ENCODE peak calls at places on chromosomes 1 and 21, in ten cellular contexts. I is pancreas, R is iPS DF 6.9, C is right cardiac atrium, D is IMR-90, P is suprapubic skin, E is AG09309, U is H1, Z is heart left ventricle, G is HCT116. M is an unnamed sample.

GRCh38 chr21:45753445-45753844 is 109.9 kb downstream of the PCBP3 start:
- DNase-seq in I (no peak), R (no peak), C (no peak), D (no peak), P (no peak), E (no peak), U (no peak), Z (no peak), G (no peak), M (no peak)

GRCh38 chr1:246828818-246829217 is 102.9 kb downstream of the AHCTF1 start:
- DNase-seq in I (no peak), R (no peak), C (no peak), D (no peak), P (no peak), E (no peak), U (no peak), Z (no peak), G (peak), M (no peak)

GRCh38 chr1:154720328-154721301 is 112.6 kb upstream of the ADAR start:
- DNase-seq in I (no peak), R (no peak), C (no peak), D (no peak), P (no peak), E (no peak), U (no peak), Z (no peak), G (no peak), M (no peak)

GRCh38 chr21:43800124-43800523 is 10.7 kb downstream of the RRP1 start:
- DNase-seq in I (no peak), R (no peak), C (peak), D (no peak), P (no peak), E (no peak), U (no peak), Z (no peak), G (no peak), M (no peak)

GRCh38 chr1:31426249-31426922 is 13.4 kb downstream of the SERINC2 start:
- DNase-seq in I (no peak), R (no peak), C (no peak), D (no peak), P (no peak), E (no peak), U (no peak), Z (no peak), G (no peak), M (no peak)

GRCh38 chr21:14092834-14093560 is 117.8 kb downstream of the LIPI start:
- DNase-seq in I (no peak), R (no peak), C (no peak), D (no peak), P (no peak), E (no peak), U (no peak), Z (no peak), G (no peak), M (no peak)

GRCh38 chr1:63408331-63408730 is 40.9 kb downstream of the ALG6 start:
- DNase-seq in I (no peak), R (no peak), C (no peak), D (peak), P (no peak), E (no peak), U (no peak), Z (no peak), G (no peak), M (no peak)

GRCh38 chr1:224181453-224181810 is 1.6 kb upstream of the DEGS1 start:
- DNase-seq in I (no peak), R (no peak), C (no peak), D (no peak), P (no peak), E (no peak), U (no peak), Z (no peak), G (no peak), M (no peak)

GRCh38 chr1:185645686-185646085 is 88.5 kb upstream of the HMCN1 start:
- DNase-seq in I (no peak), R (no peak), C (no peak), D (peak), P (no peak), E (no peak), U (no peak), Z (no peak), G (no peak), M (no peak)

GRCh38 chr1:184801503-184801902 is 46.8 kb upstream of the EDEM3 start:
- DNase-seq in I (peak), R (no peak), C (no peak), D (peak), P (no peak), E (peak), U (no peak), Z (no peak), G (no peak), M (no peak)

GRCh38 chr1:7386226-7387052 is 384.7 kb upstream of the VAMP3 start:
- DNase-seq in I (no peak), R (no peak), C (no peak), D (no peak), P (peak), E (no peak), U (no peak), Z (no peak), G (no peak), M (peak)

GRCh38 chr1:14794136-14794768 is 195.8 kb downstream of the KAZN start:
- DNase-seq in I (no peak), R (no peak), C (peak), D (no peak), P (no peak), E (peak), U (no peak), Z (no peak), G (no peak), M (no peak)

GRCh38 chr1:192788184-192788583 is 20.7 kb upstream of the RGS2 start:
- DNase-seq in I (no peak), R (no peak), C (peak), D (peak), P (no peak), E (peak), U (no peak), Z (peak), G (no peak), M (no peak)

GRCh38 chr1:192802406-192802805 is 6.4 kb upstream of the RGS2 start:
- DNase-seq in I (no peak), R (no peak), C (no peak), D (no peak), P (no peak), E (no peak), U (no peak), Z (no peak), G (no peak), M (no peak)

GRCh38 chr1:184287001-184287400 is 99.8 kb upstream of the C1orf21 start:
- DNase-seq in I (no peak), R (no peak), C (no peak), D (peak), P (no peak), E (no peak), U (no peak), Z (no peak), G (no peak), M (no peak)

GRCh38 chr1:219833214-219833816 is 95.0 kb downstream of the SLC30A10 start:
- DNase-seq in I (no peak), R (no peak), C (no peak), D (no peak), P (no peak), E (no peak), U (no peak), Z (no peak), G (no peak), M (no peak)

GRCh38 chr1:108017698-108018097 is 52.7 kb upstream of the VAV3 start:
- DNase-seq in I (no peak), R (no peak), C (no peak), D (no peak), P (no peak), E (no peak), U (no peak), Z (no peak), G (no peak), M (no peak)

GRCh38 chr1:203519896-203520295 is 25.9 kb downstream of the OPTC start:
- DNase-seq in I (peak), R (no peak), C (no peak), D (no peak), P (no peak), E (no peak), U (no peak), Z (no peak), G (no peak), M (no peak)

GRCh38 chr1:113109908-113110554 is 37.0 kb downstream of the LRIG2 start:
- DNase-seq in I (no peak), R (no peak), C (peak), D (peak), P (no peak), E (peak), U (no peak), Z (no peak), G (no peak), M (no peak)

GRCh38 chr1:109634771-109635750 is 15.4 kb downstream of the AMPD2 start:
- DNase-seq in I (no peak), R (no peak), C (peak), D (no peak), P (peak), E (no peak), U (no peak), Z (no peak), G (no peak), M (no peak)

GRCh38 chr1:25545767-25546166 is 2.4 kb downstream of the LDLRAP1 start:
- DNase-seq in I (no peak), R (no peak), C (no peak), D (no peak), P (no peak), E (no peak), U (no peak), Z (peak), G (no peak), M (no peak)

GRCh38 chr1:58859769-58860455 is 76.1 kb upstream of the JUN start:
- DNase-seq in I (no peak), R (no peak), C (no peak), D (no peak), P (no peak), E (no peak), U (no peak), Z (no peak), G (no peak), M (no peak)

GRCh38 chr1:100735244-100735643 is 15.7 kb downstream of the VCAM1 start:
- DNase-seq in I (no peak), R (no peak), C (no peak), D (no peak), P (no peak), E (no peak), U (no peak), Z (no peak), G (no peak), M (no peak)

GRCh38 chr1:29849038-29849750 is 612.9 kb downstream of the PTPRU start:
- DNase-seq in I (no peak), R (peak), C (no peak), D (peak), P (no peak), E (no peak), U (peak), Z (no peak), G (no peak), M (no peak)

GRCh38 chr1:91884459-91885290 is 1.3 kb downstream of the TGFBR3 start:
- DNase-seq in I (peak), R (no peak), C (peak), D (peak), P (no peak), E (no peak), U (no peak), Z (peak), G (no peak), M (no peak)

GRCh38 chr1:165884690-165885304 is 57.4 kb downstream of the UCK2 start:
- DNase-seq in I (no peak), R (no peak), C (no peak), D (no peak), P (no peak), E (no peak), U (no peak), Z (no peak), G (no peak), M (no peak)

GRCh38 chr1:13619909-13620308 is 36.3 kb downstream of the PDPN start:
- DNase-seq in I (no peak), R (no peak), C (no peak), D (no peak), P (no peak), E (no peak), U (no peak), Z (no peak), G (no peak), M (no peak)

GRCh38 chr1:89688607-89689006 is 55.7 kb downstream of the LRRC8C start:
- DNase-seq in I (no peak), R (no peak), C (no peak), D (no peak), P (no peak), E (no peak), U (no peak), Z (no peak), G (no peak), M (no peak)

GRCh38 chr1:182617075-182617429 is 12.9 kb upstream of the RGS16 start:
- DNase-seq in I (no peak), R (no peak), C (no peak), D (no peak), P (no peak), E (no peak), U (no peak), Z (no peak), G (no peak), M (no peak)

GRCh38 chr1:85202092-85202863 is 1.5 kb upstream of the SYDE2 start:
- DNase-seq in I (no peak), R (no peak), C (no peak), D (no peak), P (no peak), E (no peak), U (no peak), Z (no peak), G (no peak), M (no peak)

DNA sequence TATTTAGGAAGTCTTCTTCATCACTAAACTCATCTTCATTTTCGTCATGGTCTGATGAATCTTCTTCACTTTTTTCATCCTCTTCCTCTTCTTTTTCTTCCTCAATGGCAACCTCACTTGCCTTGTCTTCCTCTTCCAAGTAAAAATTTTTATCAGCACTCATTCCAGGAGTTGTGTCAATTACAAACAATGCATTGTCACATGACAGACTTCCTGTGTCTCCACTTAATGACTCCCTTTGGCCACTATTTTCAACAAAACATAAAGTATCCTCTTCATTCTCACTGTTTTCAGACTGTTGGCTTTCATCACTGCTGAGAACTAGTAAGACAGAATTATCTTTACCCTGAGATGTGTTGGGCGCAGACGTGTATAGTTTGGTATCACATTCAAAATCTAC is 2.7 kb downstream of the DNTTIP2 start:
- DNase-seq in I (no peak), R (no peak), C (no peak), D (no peak), P (no peak), E (no peak), U (no peak), Z (no peak), G (no peak), M (no peak)
- H3K4me3 ChIP-seq in I (no peak), R (no peak), C (no peak), D (no peak), P (no peak), E (no peak), U (no peak), Z (no peak), G (no peak), M (no peak)

GRCh38 chr1:64471724-64472276 is 1.9 kb downstream of the CACHD1 start:
- DNase-seq in I (no peak), R (no peak), C (no peak), D (peak), P (no peak), E (no peak), U (no peak), Z (no peak), G (no peak), M (no peak)
- H3K4me3 ChIP-seq in I (peak), R (peak), C (peak), D (peak), P (peak), E (peak), U (peak), Z (peak), G (peak), M (peak)

DNA sequence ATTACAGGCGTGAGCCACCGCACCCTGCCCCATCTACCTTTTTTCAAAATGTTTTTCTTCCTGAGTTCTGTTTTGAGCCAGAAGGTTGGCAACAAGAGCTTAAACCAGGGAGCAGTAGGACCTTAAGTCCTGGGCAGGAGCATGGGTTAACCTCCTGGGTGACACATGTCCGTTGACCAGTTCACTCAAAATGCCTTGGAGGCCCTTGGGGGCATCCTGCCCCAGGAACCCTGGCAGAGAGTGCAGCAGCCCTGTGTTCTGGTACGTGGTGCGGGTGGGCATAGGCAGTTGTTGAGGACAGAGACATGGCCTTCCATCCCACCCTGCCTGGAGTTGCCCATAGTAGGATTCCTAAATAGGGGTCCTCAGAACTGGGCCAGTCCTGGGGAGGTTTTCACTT is 11.6 kb downstream of the H6PD start:
- DNase-seq in I (no peak), R (no peak), C (no peak), D (no peak), P (no peak), E (no peak), U (no peak), Z (no peak), G (no peak), M (no peak)
- H3K4me3 ChIP-seq in I (no peak), R (no peak), C (no peak), D (no peak), P (no peak), E (no peak), U (no peak), Z (no peak), G (no peak), M (no peak)

GRCh38 chr1:61202854-61203603 is 120.7 kb downstream of the NFIA start:
- DNase-seq in I (no peak), R (no peak), C (no peak), D (peak), P (no peak), E (no peak), U (no peak), Z (no peak), G (no peak), M (no peak)
- H3K4me3 ChIP-seq in I (no peak), R (no peak), C (no peak), D (peak), P (peak), E (peak), U (no peak), Z (no peak), G (no peak), M (peak)

GRCh38 chr1:212289262-212290077 is 4.3 kb downstream of the PPP2R5A start:
- DNase-seq in I (no peak), R (no peak), C (no peak), D (no peak), P (no peak), E (no peak), U (no peak), Z (no peak), G (no peak), M (no peak)

GRCh38 chr1:212286437-212287131 is 1.4 kb downstream of the PPP2R5A start:
- DNase-seq in I (no peak), R (no peak), C (no peak), D (peak), P (no peak), E (no peak), U (no peak), Z (no peak), G (no peak), M (no peak)

GRCh38 chr1:212287261-212287895 is 2.2 kb downstream of the PPP2R5A start:
- DNase-seq in I (no peak), R (no peak), C (no peak), D (no peak), P (no peak), E (no peak), U (no peak), Z (no peak), G (no peak), M (no peak)

GRCh38 chr1:212290608-212291007 is 5.4 kb downstream of the PPP2R5A start:
- DNase-seq in I (no peak), R (no peak), C (no peak), D (peak), P (no peak), E (no peak), U (no peak), Z (no peak), G (no peak), M (no peak)

GRCh38 chr1:212288614-212289013 is 3.4 kb downstream of the PPP2R5A start:
- DNase-seq in I (no peak), R (no peak), C (no peak), D (peak), P (no peak), E (no peak), U (no peak), Z (no peak), G (no peak), M (no peak)
- H3K4me3 ChIP-seq in I (peak), R (no peak), C (peak), D (no peak), P (peak), E (no peak), U (no peak), Z (peak), G (no peak), M (peak)

GRCh38 chr1:54547601-54548388 is at the start of gene ACOT11:
- DNase-seq in I (peak), R (no peak), C (peak), D (peak), P (peak), E (no peak), U (no peak), Z (peak), G (no peak), M (peak)
- H3K4me3 ChIP-seq in I (no peak), R (no peak), C (peak), D (no peak), P (peak), E (no peak), U (no peak), Z (peak), G (no peak), M (peak)

GRCh38 chr1:3349161-3349967 is 105.1 kb upstream of the ARHGEF16 start:
- DNase-seq in I (no peak), R (no peak), C (peak), D (no peak), P (no peak), E (no peak), U (no peak), Z (peak), G (no peak), M (no peak)

GRCh38 chr1:3351300-3352083 is 103.0 kb upstream of the ARHGEF16 start:
- DNase-seq in I (no peak), R (no peak), C (peak), D (no peak), P (no peak), E (no peak), U (no peak), Z (no peak), G (no peak), M (no peak)

GRCh38 chr1:3349968-3350299 is 104.5 kb upstream of the ARHGEF16 start:
- DNase-seq in I (no peak), R (no peak), C (no peak), D (no peak), P (no peak), E (no peak), U (no peak), Z (no peak), G (no peak), M (no peak)

GRCh38 chr1:3352084-3352951 is 102.1 kb upstream of the ARHGEF16 start:
- DNase-seq in I (peak), R (no peak), C (peak), D (peak), P (no peak), E (peak), U (no peak), Z (peak), G (no peak), M (peak)

GRCh38 chr1:3350441-3351261 is 103.8 kb upstream of the ARHGEF16 start:
- DNase-seq in I (no peak), R (no peak), C (peak), D (no peak), P (no peak), E (no peak), U (no peak), Z (peak), G (no peak), M (peak)
- H3K4me3 ChIP-seq in I (no peak), R (no peak), C (no peak), D (no peak), P (no peak), E (no peak), U (no peak), Z (no peak), G (no peak), M (no peak)

DNA sequence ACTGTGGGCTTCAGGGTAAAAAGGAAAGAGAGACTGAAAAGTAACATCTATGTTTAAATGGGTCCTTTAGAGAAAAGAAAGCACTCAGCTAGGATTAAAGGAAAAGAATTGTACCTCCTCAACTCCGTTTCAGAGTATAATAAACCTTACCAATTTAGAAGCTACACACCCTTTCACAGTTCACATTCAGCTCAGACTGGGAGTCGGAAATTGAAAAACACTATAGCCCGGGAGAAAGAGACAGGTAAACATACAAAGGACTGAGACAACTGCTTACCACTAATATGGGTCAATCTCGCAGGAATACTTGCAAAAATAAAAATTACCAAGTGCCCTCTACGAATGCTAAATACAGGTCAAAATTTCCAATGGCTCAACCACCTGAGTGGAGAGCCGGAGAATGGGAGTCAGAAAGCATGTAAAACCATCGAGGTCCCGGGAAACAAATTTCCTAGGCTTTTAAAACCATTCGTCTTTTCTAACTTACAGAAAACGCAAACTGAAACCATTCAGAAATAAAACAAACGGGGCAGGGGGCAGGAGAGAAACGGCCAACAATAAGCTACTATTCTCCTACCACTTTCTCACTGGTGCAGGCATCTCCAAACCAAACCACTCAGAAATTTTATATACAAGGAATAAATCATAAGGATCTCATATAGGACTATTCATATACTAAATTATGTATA is 136.7 kb downstream of the RERE start:
- DNase-seq in I (no peak), R (no peak), C (no peak), D (no peak), P (no peak), E (no peak), U (no peak), Z (no peak), G (no peak), M (no peak)
- H3K4me3 ChIP-seq in I (peak), R (no peak), C (peak), D (peak), P (peak), E (no peak), U (no peak), Z (no peak), G (no peak), M (no peak)

M was measured in ascending aorta.